ENCODE peak calls at places on chromosome 12, in seven cellular contexts. One of them, this sample, is unnamed. For H3K4me1, the result is how much of the 10 kb centered on the place peaks cover.

GRCh38 chr12:15227004-15227679 is 5.9 kb upstream of the RERG start:
- ATAC-seq in upper lobe of left lung: peak
- ATAC-seq in HCT116: peak
- ATAC-seq in right lobe of liver: peak
- ATAC-seq in gastrocnemius medialis: no peak
- ATAC-seq in IMR-90: peak
- ATAC-seq in heart left ventricle: peak
- ATAC-seq in this sample: no peak

GRCh38 chr12:117111386-117112267 is 12.4 kb upstream of the TESC start:
- ATAC-seq in gastrocnemius medialis: no peak
- ATAC-seq in heart left ventricle: no peak
- ATAC-seq in upper lobe of left lung: peak
- ATAC-seq in IMR-90: peak
- ATAC-seq in right lobe of liver: peak
- ATAC-seq in HCT116: peak
- ATAC-seq in this sample: no peak

GRCh38 chr12:9925746-9926393 is 6.3 kb downstream of the CLEC2A start:
- ATAC-seq in gastrocnemius medialis: peak
- ATAC-seq in IMR-90: peak
- ATAC-seq in HCT116: peak
- ATAC-seq in heart left ventricle: peak
- ATAC-seq in right lobe of liver: peak
- ATAC-seq in upper lobe of left lung: peak
- ATAC-seq in this sample: peak

GRCh38 chr12:64082866-64083268 is 139.2 kb downstream of the KICS2 start:
- ATAC-seq in HCT116: peak
- ATAC-seq in heart left ventricle: peak
- ATAC-seq in IMR-90: peak
- ATAC-seq in upper lobe of left lung: peak
- ATAC-seq in gastrocnemius medialis: no peak
- ATAC-seq in right lobe of liver: peak
- ATAC-seq in this sample: peak

GRCh38 chr12:39713552-39713951 is 93.9 kb upstream of the ABCD2 start:
- ATAC-seq in heart left ventricle: no peak
- ATAC-seq in right lobe of liver: no peak
- ATAC-seq in upper lobe of left lung: no peak
- ATAC-seq in gastrocnemius medialis: no peak
- ATAC-seq in HCT116: no peak
- ATAC-seq in IMR-90: no peak
- ATAC-seq in this sample: no peak

GRCh38 chr12:110543252-110543959 is 39.7 kb downstream of the PPTC7 start:
- ATAC-seq in upper lobe of left lung: peak
- ATAC-seq in heart left ventricle: peak
- ATAC-seq in HCT116: no peak
- ATAC-seq in IMR-90: peak
- ATAC-seq in gastrocnemius medialis: peak
- ATAC-seq in right lobe of liver: peak
- ATAC-seq in this sample: peak

GRCh38 chr12:65415826-65416225 is 137.3 kb downstream of the MSRB3 start:
- ATAC-seq in HCT116: no peak
- ATAC-seq in IMR-90: peak
- ATAC-seq in heart left ventricle: no peak
- ATAC-seq in gastrocnemius medialis: no peak
- ATAC-seq in right lobe of liver: peak
- ATAC-seq in upper lobe of left lung: no peak
- ATAC-seq in this sample: no peak

GRCh38 chr12:98725481-98726247 is 80.6 kb downstream of the APAF1 start:
- ATAC-seq in right lobe of liver: peak
- ATAC-seq in upper lobe of left lung: no peak
- ATAC-seq in heart left ventricle: peak
- ATAC-seq in IMR-90: peak
- ATAC-seq in HCT116: peak
- ATAC-seq in gastrocnemius medialis: no peak
- ATAC-seq in this sample: peak

GRCh38 chr12:120774169-120774916 is 48.7 kb downstream of the ACADS start:
- ATAC-seq in gastrocnemius medialis: peak
- ATAC-seq in heart left ventricle: peak
- ATAC-seq in IMR-90: no peak
- ATAC-seq in HCT116: no peak
- ATAC-seq in right lobe of liver: no peak
- ATAC-seq in upper lobe of left lung: no peak
- ATAC-seq in this sample: no peak

GRCh38 chr12:45415393-45415817 is 199.5 kb downstream of the ANO6 start:
- ATAC-seq in HCT116: peak
- ATAC-seq in right lobe of liver: peak
- ATAC-seq in heart left ventricle: peak
- ATAC-seq in gastrocnemius medialis: peak
- ATAC-seq in IMR-90: peak
- ATAC-seq in upper lobe of left lung: peak
- ATAC-seq in this sample: peak

GRCh38 chr12:41697161-41697560 is 447.5 kb downstream of the GXYLT1 start:
- ATAC-seq in HCT116: no peak
- ATAC-seq in gastrocnemius medialis: no peak
- ATAC-seq in upper lobe of left lung: peak
- ATAC-seq in right lobe of liver: no peak
- ATAC-seq in IMR-90: no peak
- ATAC-seq in heart left ventricle: no peak
- ATAC-seq in this sample: no peak

DNA sequence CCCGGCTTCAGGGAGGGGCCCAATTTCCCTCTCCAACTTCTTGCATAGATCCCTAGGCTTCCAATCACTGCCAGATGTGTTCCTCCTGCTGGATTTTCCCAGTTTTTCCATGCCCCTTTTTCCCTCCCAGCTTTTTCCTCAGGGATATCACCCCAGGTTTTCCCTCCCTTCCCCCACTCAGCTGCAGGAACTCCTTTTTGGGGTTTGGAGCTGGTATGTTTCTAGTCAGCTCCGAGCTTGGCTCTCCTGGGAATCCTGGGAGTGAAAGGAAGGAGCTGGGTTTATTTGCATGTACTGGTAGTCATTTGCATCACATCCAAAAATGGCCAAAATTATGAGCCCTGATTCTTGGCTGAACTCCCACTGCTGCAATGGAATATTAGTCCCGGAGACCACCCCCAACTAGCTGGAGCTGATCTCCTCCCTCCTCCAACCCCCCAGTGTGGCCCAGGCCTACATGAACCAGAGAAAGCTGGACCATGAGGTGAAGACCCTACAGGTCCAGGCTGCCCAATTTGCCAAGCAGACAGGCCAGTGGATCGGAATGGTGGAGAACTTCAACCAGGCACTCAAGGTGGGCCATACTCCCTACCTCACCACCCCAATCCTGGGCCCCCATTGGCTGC is 1.4 kb upstream of the RDH5 start:
- ATAC-seq in IMR-90: no peak
- ATAC-seq in upper lobe of left lung: no peak
- ATAC-seq in right lobe of liver: no peak
- ATAC-seq in HCT116: no peak
- ATAC-seq in gastrocnemius medialis: no peak
- ATAC-seq in heart left ventricle: no peak
- ATAC-seq in this sample: no peak
- H3K4me1 ChIP-seq in IMR-90: under half
- H3K4me1 ChIP-seq in upper lobe of left lung: under half
- H3K4me1 ChIP-seq in right lobe of liver: half or more
- H3K4me1 ChIP-seq in HCT116: under half
- H3K4me1 ChIP-seq in gastrocnemius medialis: half or more
- H3K4me1 ChIP-seq in heart left ventricle: half or more
- H3K4me1 ChIP-seq in this sample: under half

GRCh38 chr12:22268406-22268805 is 66.1 kb downstream of the ST8SIA1 start:
- ATAC-seq in heart left ventricle: no peak
- ATAC-seq in right lobe of liver: no peak
- ATAC-seq in IMR-90: no peak
- ATAC-seq in HCT116: no peak
- ATAC-seq in upper lobe of left lung: no peak
- ATAC-seq in gastrocnemius medialis: no peak
- ATAC-seq in this sample: no peak

GRCh38 chr12:22268973-22269372 is 65.5 kb downstream of the ST8SIA1 start:
- ATAC-seq in right lobe of liver: no peak
- ATAC-seq in gastrocnemius medialis: no peak
- ATAC-seq in HCT116: no peak
- ATAC-seq in upper lobe of left lung: no peak
- ATAC-seq in IMR-90: no peak
- ATAC-seq in heart left ventricle: no peak
- ATAC-seq in this sample: no peak

GRCh38 chr12:22272596-22272995 is 61.9 kb downstream of the ST8SIA1 start:
- ATAC-seq in heart left ventricle: no peak
- ATAC-seq in IMR-90: no peak
- ATAC-seq in upper lobe of left lung: no peak
- ATAC-seq in HCT116: no peak
- ATAC-seq in gastrocnemius medialis: no peak
- ATAC-seq in right lobe of liver: no peak
- ATAC-seq in this sample: no peak

GRCh38 chr12:22275847-22276246 is 58.7 kb downstream of the ST8SIA1 start:
- ATAC-seq in upper lobe of left lung: peak
- ATAC-seq in right lobe of liver: no peak
- ATAC-seq in IMR-90: peak
- ATAC-seq in gastrocnemius medialis: peak
- ATAC-seq in heart left ventricle: peak
- ATAC-seq in HCT116: peak
- ATAC-seq in this sample: peak

DNA sequence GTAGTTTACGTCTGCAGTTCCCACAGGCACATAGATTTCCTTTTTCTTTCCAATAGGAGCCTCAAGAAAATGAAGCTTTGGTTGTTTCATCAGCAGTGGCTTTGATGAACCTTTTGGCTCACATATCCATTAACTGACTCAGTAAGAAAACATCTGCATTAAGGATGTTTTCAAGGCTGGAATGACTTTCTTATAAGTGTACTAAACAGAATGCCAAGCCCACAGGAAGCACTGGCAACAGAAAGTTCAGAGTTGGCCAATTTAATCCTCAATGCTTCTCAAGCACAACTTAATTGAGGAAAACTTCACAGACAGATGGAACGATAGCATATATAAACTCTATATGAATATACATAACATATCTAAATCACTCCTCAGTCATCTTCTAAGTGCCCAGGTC is 63.5 kb downstream of the ST8SIA1 start:
- ATAC-seq in heart left ventricle: peak
- ATAC-seq in upper lobe of left lung: peak
- ATAC-seq in right lobe of liver: no peak
- ATAC-seq in HCT116: no peak
- ATAC-seq in gastrocnemius medialis: no peak
- ATAC-seq in IMR-90: peak
- ATAC-seq in this sample: no peak
- H3K27ac ChIP-seq in heart left ventricle: no peak
- H3K27ac ChIP-seq in upper lobe of left lung: no peak
- H3K27ac ChIP-seq in right lobe of liver: no peak
- H3K27ac ChIP-seq in HCT116: no peak
- H3K27ac ChIP-seq in gastrocnemius medialis: no peak
- H3K27ac ChIP-seq in IMR-90: no peak
- H3K27ac ChIP-seq in this sample: no peak

GRCh38 chr12:106767954-106768501 is 6.5 kb upstream of the RIC8B start:
- ATAC-seq in gastrocnemius medialis: no peak
- ATAC-seq in upper lobe of left lung: no peak
- ATAC-seq in heart left ventricle: no peak
- ATAC-seq in IMR-90: no peak
- ATAC-seq in right lobe of liver: peak
- ATAC-seq in HCT116: no peak
- ATAC-seq in this sample: no peak

GRCh38 chr12:106769546-106769945 is 4.9 kb upstream of the RIC8B start:
- ATAC-seq in upper lobe of left lung: no peak
- ATAC-seq in right lobe of liver: no peak
- ATAC-seq in HCT116: no peak
- ATAC-seq in IMR-90: no peak
- ATAC-seq in heart left ventricle: no peak
- ATAC-seq in gastrocnemius medialis: no peak
- ATAC-seq in this sample: no peak

GRCh38 chr12:106769078-106769477 is 5.4 kb upstream of the RIC8B start:
- ATAC-seq in IMR-90: no peak
- ATAC-seq in gastrocnemius medialis: no peak
- ATAC-seq in upper lobe of left lung: no peak
- ATAC-seq in heart left ventricle: no peak
- ATAC-seq in HCT116: no peak
- ATAC-seq in right lobe of liver: peak
- ATAC-seq in this sample: no peak

GRCh38 chr12:106766393-106766826 is 8.1 kb upstream of the RIC8B start:
- ATAC-seq in HCT116: no peak
- ATAC-seq in gastrocnemius medialis: peak
- ATAC-seq in upper lobe of left lung: peak
- ATAC-seq in right lobe of liver: peak
- ATAC-seq in heart left ventricle: peak
- ATAC-seq in IMR-90: peak
- ATAC-seq in this sample: peak

DNA sequence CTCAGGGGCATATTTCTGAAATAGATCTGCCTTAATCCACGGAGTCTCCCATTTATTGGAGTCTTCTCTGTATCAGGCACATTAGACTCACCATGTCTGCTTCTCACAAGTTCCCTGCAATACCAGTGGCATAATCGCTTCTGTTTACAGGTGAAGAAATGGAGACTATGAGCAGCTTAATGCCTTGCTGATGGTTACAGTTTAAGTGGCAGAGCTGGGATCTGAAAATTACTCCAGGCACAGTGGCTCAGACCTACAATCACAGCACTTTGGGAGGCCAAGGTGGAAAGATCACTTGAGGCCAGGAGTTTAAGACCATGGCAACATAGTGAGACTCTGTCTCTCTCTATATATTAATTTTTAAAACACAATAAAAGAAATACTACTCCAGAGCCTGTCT is 7.3 kb upstream of the RIC8B start:
- ATAC-seq in gastrocnemius medialis: no peak
- ATAC-seq in IMR-90: no peak
- ATAC-seq in heart left ventricle: no peak
- ATAC-seq in HCT116: no peak
- ATAC-seq in upper lobe of left lung: no peak
- ATAC-seq in right lobe of liver: no peak
- ATAC-seq in this sample: no peak
- H3K4me1 ChIP-seq in gastrocnemius medialis: under half
- H3K4me1 ChIP-seq in IMR-90: under half
- H3K4me1 ChIP-seq in heart left ventricle: under half
- H3K4me1 ChIP-seq in HCT116: under half
- H3K4me1 ChIP-seq in upper lobe of left lung: under half
- H3K4me1 ChIP-seq in right lobe of liver: half or more
- H3K4me1 ChIP-seq in this sample: under half

GRCh38 chr12:32561931-32562341 is 117.2 kb upstream of the DNM1L start:
- ATAC-seq in right lobe of liver: no peak
- ATAC-seq in upper lobe of left lung: no peak
- ATAC-seq in HCT116: no peak
- ATAC-seq in gastrocnemius medialis: no peak
- ATAC-seq in IMR-90: no peak
- ATAC-seq in heart left ventricle: peak
- ATAC-seq in this sample: no peak

GRCh38 chr12:32559434-32559833 is 119.7 kb upstream of the DNM1L start:
- ATAC-seq in heart left ventricle: no peak
- ATAC-seq in HCT116: no peak
- ATAC-seq in gastrocnemius medialis: peak
- ATAC-seq in upper lobe of left lung: no peak
- ATAC-seq in IMR-90: peak
- ATAC-seq in right lobe of liver: peak
- ATAC-seq in this sample: no peak

GRCh38 chr12:32560520-32560919 is 118.6 kb upstream of the DNM1L start:
- ATAC-seq in heart left ventricle: no peak
- ATAC-seq in gastrocnemius medialis: no peak
- ATAC-seq in upper lobe of left lung: no peak
- ATAC-seq in IMR-90: no peak
- ATAC-seq in HCT116: no peak
- ATAC-seq in right lobe of liver: no peak
- ATAC-seq in this sample: no peak

DNA sequence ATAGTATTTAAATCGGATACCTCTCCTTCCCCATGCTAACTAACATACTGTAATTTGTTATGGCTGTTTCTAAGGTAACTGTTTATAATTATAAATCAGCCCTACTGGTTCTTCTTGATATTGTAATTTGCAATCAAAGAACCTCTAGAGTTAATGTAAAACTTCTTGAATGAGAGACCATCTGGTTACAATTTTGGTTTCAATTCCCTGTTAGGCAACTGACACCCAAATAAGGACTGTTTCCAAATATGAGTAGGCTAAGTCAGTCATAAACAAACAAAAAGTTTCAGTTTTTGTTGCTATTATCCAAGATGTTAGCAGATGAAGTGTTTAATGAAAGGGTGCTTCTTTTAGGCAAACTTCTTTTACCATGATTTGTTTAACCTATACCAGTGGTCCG is 120.2 kb upstream of the DNM1L start:
- ATAC-seq in IMR-90: peak
- ATAC-seq in heart left ventricle: peak
- ATAC-seq in right lobe of liver: peak
- ATAC-seq in HCT116: no peak
- ATAC-seq in gastrocnemius medialis: peak
- ATAC-seq in upper lobe of left lung: peak
- ATAC-seq in this sample: no peak
- H3K27ac ChIP-seq in IMR-90: no peak
- H3K27ac ChIP-seq in heart left ventricle: no peak
- H3K27ac ChIP-seq in right lobe of liver: peak
- H3K27ac ChIP-seq in HCT116: no peak
- H3K27ac ChIP-seq in gastrocnemius medialis: peak
- H3K27ac ChIP-seq in upper lobe of left lung: peak
- H3K27ac ChIP-seq in this sample: no peak